ENCODE peak calls at places on chromosomes 16 and 17, in six cellular contexts. X is breast epithelium, B is right lobe of liver, P is heart left ventricle, V is hepatocyte, C is foreskin keratinocyte. T is an unnamed sample.

GRCh38 chr16:31477220-31478216 is 5.4 kb upstream of the SLC5A2 start:
- DNase-seq in X (peak), B (peak), P (no peak), V (peak), C (no peak), T (no peak)

GRCh38 chr17:40309031-40309937 is at the start of gene RARA:
- DNase-seq in X (no peak), B (peak), P (peak), V (peak), C (no peak), T (no peak)

GRCh38 chr17:46943511-46944393 is 20.8 kb downstream of the GOSR2 start:
- DNase-seq in X (no peak), B (no peak), P (peak), V (peak), C (no peak), T (no peak)

GRCh38 chr17:44556114-44556853 is 1.0 kb upstream of the FZD2 start:
- DNase-seq in X (no peak), B (no peak), P (peak), V (peak), C (no peak), T (no peak)

GRCh38 chr17:31550389-31551056 is 159.0 kb downstream of the RAB11FIP4 start:
- DNase-seq in X (no peak), B (no peak), P (no peak), V (peak), C (no peak), T (no peak)

GRCh38 chr16:29699324-29700219 is 20.6 kb downstream of the QPRT start:
- DNase-seq in X (no peak), B (no peak), P (no peak), V (no peak), C (no peak), T (no peak)

GRCh38 chr16:85473326-85473725 is 139.8 kb upstream of the GSE1 start:
- DNase-seq in X (no peak), B (no peak), P (no peak), V (no peak), C (no peak), T (no peak)

GRCh38 chr16:87062569-87063442 is 254.4 kb downstream of the C16orf95 start:
- DNase-seq in X (no peak), B (no peak), P (peak), V (peak), C (peak), T (no peak)

GRCh38 chr17:73508057-73508930 is 136.0 kb downstream of the SDK2 start:
- DNase-seq in X (no peak), B (no peak), P (no peak), V (no peak), C (no peak), T (no peak)

GRCh38 chr17:60610481-60610880 is 10.5 kb downstream of the PPM1D start:
- DNase-seq in X (no peak), B (no peak), P (no peak), V (no peak), C (no peak), T (no peak)

GRCh38 chr17:35373532-35373983 is at the start of gene SLFN11:
- DNase-seq in X (no peak), B (peak), P (peak), V (peak), C (no peak), T (no peak)

DNA sequence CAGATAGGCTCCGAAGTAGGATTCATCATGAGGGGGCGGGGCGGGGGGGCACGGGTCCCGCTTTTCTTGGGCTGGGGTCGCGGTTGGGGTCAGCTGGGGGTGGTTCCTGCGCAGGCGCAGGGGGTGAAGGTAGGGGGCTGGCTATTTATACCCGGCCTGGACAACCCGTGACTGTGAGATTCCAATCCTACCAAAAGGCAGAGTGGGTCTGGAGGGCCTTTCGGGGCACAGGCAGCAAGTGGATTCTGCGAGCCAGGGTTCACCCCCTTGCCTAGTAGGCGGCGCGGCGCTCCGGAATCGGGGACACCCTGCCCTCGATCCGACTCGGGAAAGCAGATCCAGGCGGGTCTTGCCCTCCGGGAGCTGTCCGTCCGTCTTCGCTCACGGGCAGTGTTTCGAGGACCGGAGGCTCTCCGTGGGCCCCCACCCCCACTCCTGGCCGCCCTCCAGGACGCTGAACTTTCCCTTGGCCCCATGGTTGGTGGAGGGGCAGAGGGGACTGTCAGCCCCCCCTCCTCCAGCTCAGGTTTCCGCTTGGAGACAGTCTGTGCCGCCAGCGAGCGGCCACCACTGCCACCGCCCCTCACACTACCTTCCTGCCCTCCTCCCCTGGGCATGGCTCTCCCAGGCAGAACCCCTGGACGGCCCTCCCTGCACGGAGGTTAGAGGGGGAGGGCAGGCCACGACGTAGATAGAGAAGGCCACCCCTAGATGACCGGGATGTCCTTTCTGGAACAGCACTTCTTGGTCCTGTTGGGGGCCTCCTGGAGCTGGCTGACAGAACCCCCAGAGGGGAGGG is 634 bp downstream of the SLC2A4 start:
- DNase-seq in X (no peak), B (no peak), P (peak), V (peak), C (no peak), T (no peak)
- H3K27ac ChIP-seq in X (peak), B (no peak), P (peak), V (no peak), C (no peak), T (no peak)

GRCh38 chr17:39002991-39003715 is 36.0 kb upstream of the FBXO47 start:
- DNase-seq in X (peak), B (no peak), P (peak), V (no peak), C (no peak), T (no peak)

GRCh38 chr17:39001703-39002637 is 34.8 kb upstream of the FBXO47 start:
- DNase-seq in X (peak), B (peak), P (peak), V (no peak), C (peak), T (no peak)

GRCh38 chr17:38996660-38997337 is 29.6 kb upstream of the FBXO47 start:
- DNase-seq in X (no peak), B (no peak), P (no peak), V (no peak), C (no peak), T (no peak)

DNA sequence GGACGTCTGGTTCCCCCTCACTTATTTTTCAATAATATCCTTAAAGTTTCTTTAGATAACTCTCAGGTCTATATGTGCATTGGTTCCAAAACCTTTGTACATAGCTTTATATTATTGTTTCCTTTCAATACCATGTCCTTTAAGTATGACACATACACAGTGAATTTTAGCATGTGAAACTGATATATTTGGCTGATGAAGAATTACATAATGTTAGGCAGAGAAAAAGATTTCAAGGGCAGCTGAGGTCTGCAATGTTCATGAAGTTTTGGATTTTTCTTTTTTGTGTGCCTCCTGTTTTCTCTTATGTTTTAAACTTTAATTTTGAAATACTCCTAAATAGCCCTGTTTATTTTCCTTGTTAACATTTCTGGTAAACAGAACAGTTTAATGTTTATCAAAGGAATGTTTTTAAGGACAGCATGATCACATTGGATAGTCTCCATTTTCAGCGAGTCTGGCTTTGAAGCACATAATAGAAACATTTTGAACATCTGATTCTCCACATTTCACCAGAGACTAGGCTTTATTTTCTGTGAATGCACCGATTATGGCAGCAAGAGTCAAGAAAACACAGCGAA is 32.9 kb upstream of the FBXO47 start:
- DNase-seq in X (no peak), B (no peak), P (no peak), V (no peak), C (no peak), T (no peak)
- H3K27ac ChIP-seq in X (peak), B (no peak), P (peak), V (peak), C (no peak), T (no peak)

GRCh38 chr17:2797226-2797625 is 988 bp downstream of the RAP1GAP2 start:
- DNase-seq in X (no peak), B (no peak), P (no peak), V (no peak), C (no peak), T (no peak)

GRCh38 chr17:2797632-2798031 is 1.4 kb downstream of the RAP1GAP2 start:
- DNase-seq in X (no peak), B (no peak), P (peak), V (no peak), C (no peak), T (no peak)

GRCh38 chr17:2798679-2799078 is 2.4 kb downstream of the RAP1GAP2 start:
- DNase-seq in X (no peak), B (no peak), P (no peak), V (no peak), C (no peak), T (no peak)

GRCh38 chr17:2799653-2800052 is 3.4 kb downstream of the RAP1GAP2 start:
- DNase-seq in X (no peak), B (no peak), P (peak), V (no peak), C (no peak), T (no peak)

DNA sequence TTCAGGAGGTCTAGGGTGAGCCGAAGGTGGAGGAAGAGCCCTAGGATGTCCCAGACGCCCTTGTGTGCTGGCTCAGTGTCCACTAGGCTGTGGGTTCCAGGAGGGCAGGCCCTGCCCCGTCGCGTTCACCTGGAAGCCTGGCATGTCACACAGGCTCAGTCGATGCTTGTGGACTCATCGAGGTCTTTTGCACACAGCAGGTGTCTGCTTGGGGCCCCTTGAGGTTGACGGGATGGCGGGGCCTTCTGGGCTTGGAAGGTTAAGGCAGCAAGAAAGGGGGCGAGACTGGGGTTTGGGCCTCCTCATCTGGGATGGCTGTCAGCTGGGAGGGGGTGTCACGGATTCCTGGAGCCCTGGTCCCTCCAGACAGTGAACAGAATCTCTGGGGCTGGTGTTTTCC is 1.9 kb downstream of the RAP1GAP2 start:
- DNase-seq in X (no peak), B (no peak), P (no peak), V (no peak), C (no peak), T (no peak)
- H3K27ac ChIP-seq in X (no peak), B (no peak), P (no peak), V (no peak), C (no peak), T (no peak)

DNA sequence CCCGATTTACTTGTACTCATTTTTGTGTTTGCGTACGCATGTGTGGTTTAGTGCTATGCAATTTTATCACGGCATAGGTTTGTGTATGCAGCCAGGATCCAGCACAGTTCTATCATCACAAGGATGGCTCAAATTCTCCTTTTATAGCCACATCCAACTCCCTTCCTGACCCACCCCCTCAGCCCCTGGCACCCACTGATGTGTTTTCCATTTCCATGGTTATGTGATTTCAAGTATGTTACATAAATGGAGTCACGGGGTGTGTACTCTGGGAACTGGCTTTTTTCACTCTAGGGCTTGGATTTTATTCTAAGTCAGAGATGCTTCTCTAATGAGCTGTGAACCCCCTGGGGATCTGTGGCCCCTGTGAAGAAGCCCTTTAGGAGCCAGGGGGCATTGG is 16.8 kb downstream of the IL4R start:
- DNase-seq in X (no peak), B (no peak), P (peak), V (peak), C (no peak), T (no peak)
- H3K27ac ChIP-seq in X (peak), B (peak), P (peak), V (peak), C (no peak), T (no peak)

DNA sequence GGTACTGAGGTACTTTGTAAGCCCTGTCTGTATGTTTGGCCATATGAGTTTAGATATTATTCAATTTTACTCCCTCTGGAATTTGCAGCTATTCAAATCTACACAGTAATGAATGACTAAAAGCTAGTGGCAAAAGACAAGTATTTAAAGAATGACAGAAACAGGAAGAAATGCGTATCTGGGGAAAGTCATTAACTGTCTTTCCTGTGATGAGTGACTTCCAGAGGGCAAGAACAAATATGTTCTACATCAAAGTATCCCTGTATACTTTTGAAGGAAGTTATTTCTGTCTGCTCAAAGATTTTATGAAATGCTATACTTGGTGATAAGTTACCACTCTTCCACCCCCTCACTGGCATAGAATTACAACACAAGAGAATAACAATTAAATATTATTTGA is 489.3 kb upstream of the SOX9 start:
- DNase-seq in X (no peak), B (no peak), P (no peak), V (no peak), C (peak), T (no peak)
- H3K27ac ChIP-seq in X (no peak), B (no peak), P (no peak), V (peak), C (peak), T (no peak)

GRCh38 chr16:914453-914852 is 56.3 kb downstream of the LMF1 start:
- DNase-seq in X (no peak), B (no peak), P (no peak), V (peak), C (no peak), T (no peak)
- H3K27ac ChIP-seq in X (no peak), B (no peak), P (no peak), V (no peak), C (no peak), T (no peak)

GRCh38 chr16:89312598-89313299 is 95.2 kb downstream of the ZNF778 start:
- DNase-seq in X (no peak), B (no peak), P (no peak), V (no peak), C (no peak), T (no peak)
- H3K27ac ChIP-seq in X (no peak), B (no peak), P (no peak), V (no peak), C (no peak), T (no peak)